ENCODE peak calls at places on chromosome 4, in ten cellular contexts. T is left ventricle myocardium inferior; B is heart right ventricle; S is GM12892; U is activated naive CD8-positive, alpha-beta T cell treated with anti-CD3 and anti-CD28 coated beads, Interleukin-2, amount 50 U/mL, for 24 hours; P is retina; H is suprapubic skin; R is Caco-2; M is tibial artery; K is NCI-H774. W is an unnamed sample.

GRCh38 chr4:26765515-26765914 is 95.1 kb upstream of the STIM2 start:
- DNase-seq in H (no peak), T (no peak), R (no peak), K (no peak), M (no peak), S (no peak), P (no peak), B (no peak), U (no peak), W (no peak)

GRCh38 chr4:81509822-81510221 is 38.1 kb upstream of the RASGEF1B start:
- DNase-seq in K (no peak), U (no peak), R (no peak), P (no peak), H (no peak), S (no peak), T (no peak), M (no peak), B (no peak), W (no peak)

GRCh38 chr4:24655971-24656370 is 71.6 kb upstream of the DHX15 start:
- DNase-seq in T (no peak), M (no peak), P (no peak), R (peak), S (no peak), B (no peak), U (no peak), H (no peak), K (no peak), W (no peak)

GRCh38 chr4:7526929-7527535 is 92.3 kb upstream of the PSAPL1 start:
- DNase-seq in S (no peak), P (no peak), H (no peak), M (no peak), B (no peak), R (no peak), K (no peak), U (no peak), T (no peak), W (no peak)

GRCh38 chr4:129153700-129154099 is 57.7 kb downstream of the C4orf33 start:
- DNase-seq in K (no peak), T (no peak), R (no peak), M (no peak), H (no peak), S (no peak), U (no peak), B (no peak), P (no peak), W (no peak)

GRCh38 chr4:152634110-152634760 is 45.6 kb downstream of the TMEM154 start:
- DNase-seq in U (no peak), R (no peak), P (no peak), T (no peak), K (no peak), S (no peak), B (no peak), H (no peak), M (no peak), W (peak)

GRCh38 chr4:146122398-146122797 is 53.1 kb upstream of the LSM6 start:
- DNase-seq in P (no peak), M (no peak), K (no peak), B (no peak), T (no peak), S (no peak), U (no peak), H (no peak), R (no peak), W (no peak)

GRCh38 chr4:150306719-150307118 is 228.5 kb downstream of the DCLK2 start:
- DNase-seq in U (no peak), T (no peak), R (no peak), K (no peak), M (no peak), P (no peak), H (no peak), S (no peak), B (no peak), W (no peak)

GRCh38 chr4:7156273-7157139 is 35.8 kb upstream of the SORCS2 start:
- DNase-seq in K (no peak), B (no peak), S (no peak), M (peak), P (peak), T (peak), U (no peak), H (peak), R (peak), W (no peak)

GRCh38 chr4:47741200-47741599 is 96.7 kb downstream of the CORIN start:
- DNase-seq in T (no peak), P (no peak), S (no peak), M (no peak), R (no peak), H (no peak), B (no peak), K (no peak), U (no peak), W (no peak)

GRCh38 chr4:13998850-13999249 is 371.3 kb upstream of the BOD1L1 start:
- DNase-seq in P (no peak), H (no peak), S (no peak), B (no peak), T (no peak), U (no peak), M (no peak), K (no peak), R (no peak), W (no peak)

GRCh38 chr4:16026155-16026761 is 57.6 kb downstream of the PROM1 start:
- DNase-seq in H (no peak), M (no peak), T (no peak), B (no peak), R (no peak), S (no peak), U (no peak), K (peak), P (peak), W (peak)

W was measured in trophoblast cell.